ENCODE peak calls at places on chromosomes 7 and 10, in four cellular contexts. K is A549, A is HepG2, P is GM12878. M is an unnamed sample.

GRCh38 chr7:36396150-36396549 is 6.5 kb downstream of the ANLN start:
- DNase-seq in K (no peak), A (no peak), P (no peak), M (no peak)

GRCh38 chr10:232061-232460 is 96.8 kb downstream of the ZMYND11 start:
- DNase-seq in K (no peak), A (no peak), P (no peak), M (no peak)

GRCh38 chr10:26215534-26215922 is 1.0 kb upstream of the GAD2 start:
- DNase-seq in K (no peak), A (no peak), P (no peak), M (no peak)

GRCh38 chr10:61280303-61280702 is 172.9 kb downstream of the TMEM26 start:
- DNase-seq in K (peak; percentile 73), A (no peak), P (no peak), M (no peak)

GRCh38 chr10:49176310-49177268 is 11.6 kb downstream of the TMEM273 start:
- DNase-seq in K (no peak), A (no peak), P (no peak), M (no peak)

GRCh38 chr7:110909102-110909501 is 181.8 kb upstream of the LRRN3 start:
- DNase-seq in K (peak; percentile 11), A (peak; percentile 4), P (no peak), M (no peak)

GRCh38 chr10:69684981-69685353 is 54.9 kb downstream of the FAM241B start:
- DNase-seq in K (no peak), A (no peak), P (no peak), M (no peak)

GRCh38 chr10:84353052-84353803 is 24.8 kb downstream of the CCSER2 start:
- DNase-seq in K (no peak), A (no peak), P (no peak), M (no peak)

GRCh38 chr7:102450242-102450641 is 14.4 kb downstream of the ALKBH4 start:
- DNase-seq in K (no peak), A (no peak), P (no peak), M (no peak)

GRCh38 chr7:108570146-108570755 is 577 bp downstream of the DNAJB9 start:
- DNase-seq in K (peak; percentile 55), A (peak; percentile 44), P (no peak), M (peak; percentile 64)

GRCh38 chr10:102324061-102324460 is 71.4 kb upstream of the NFKB2 start:
- DNase-seq in K (no peak), A (no peak), P (no peak), M (no peak)

GRCh38 chr7:139582671-139583155 is 59.2 kb downstream of the CLEC2L start:
- DNase-seq in K (no peak), A (no peak), P (no peak), M (no peak)

GRCh38 chr7:134773164-134773563 is 6.3 kb upstream of the CALD1 start:
- DNase-seq in K (no peak), A (no peak), P (no peak), M (no peak)

GRCh38 chr7:149489391-149490024 is 8.1 kb downstream of the ZNF746 start:
- DNase-seq in K (peak; percentile 50), A (peak; percentile 12), P (no peak), M (peak; percentile 59)

GRCh38 chr7:3835102-3835501 is 534.0 kb downstream of the SDK1 start:
- DNase-seq in K (no peak), A (no peak), P (no peak), M (no peak)

GRCh38 chr7:45080265-45080957 is 8.4 kb downstream of the NACAD start:
- DNase-seq in K (peak; percentile 37), A (no peak), P (no peak), M (peak; percentile 30)

GRCh38 chr7:70135656-70136055 is 537.4 kb downstream of the AUTS2 start:
- DNase-seq in K (no peak), A (no peak), P (no peak), M (no peak)

GRCh38 chr7:130874071-130874915 is 140.3 kb upstream of the KLF14 start:
- DNase-seq in K (no peak), A (no peak), P (no peak), M (no peak)

GRCh38 chr7:50554923-50555322 is 10.3 kb downstream of the DDC start:
- DNase-seq in K (no peak), A (no peak), P (no peak), M (no peak)

GRCh38 chr10:34489973-34490372 is 325.1 kb downstream of the PARD3 start:
- DNase-seq in K (peak; percentile 73), A (no peak), P (no peak), M (no peak)

GRCh38 chr10:33217854-33218253 is 116.6 kb downstream of the NRP1 start:
- DNase-seq in K (peak; percentile 52), A (no peak), P (no peak), M (no peak)

GRCh38 chr7:11706666-11707605 is 125.1 kb downstream of the THSD7A start:
- DNase-seq in K (peak; percentile 62), A (no peak), P (no peak), M (no peak)

GRCh38 chr10:48361201-48361600 is 54.7 kb downstream of the MAPK8 start:
- DNase-seq in K (no peak), A (no peak), P (no peak), M (no peak)

GRCh38 chr7:24786941-24787340 is 29.7 kb upstream of the GSDME start:
- DNase-seq in K (peak; percentile 86), A (no peak), P (no peak), M (no peak)

GRCh38 chr7:82714883-82715282 is 271.3 kb upstream of the CACNA2D1 start:
- DNase-seq in K (no peak), A (no peak), P (no peak), M (no peak)

GRCh38 chr7:37320140-37320839 is 128.4 kb downstream of the ELMO1 start:
- DNase-seq in K (peak; percentile 12), A (peak; percentile 5), P (no peak), M (no peak)

GRCh38 chr10:112376578-112376855 is 2.6 kb downstream of the ACSL5 start:
- DNase-seq in K (no peak), A (no peak), P (no peak), M (no peak)

DNA sequence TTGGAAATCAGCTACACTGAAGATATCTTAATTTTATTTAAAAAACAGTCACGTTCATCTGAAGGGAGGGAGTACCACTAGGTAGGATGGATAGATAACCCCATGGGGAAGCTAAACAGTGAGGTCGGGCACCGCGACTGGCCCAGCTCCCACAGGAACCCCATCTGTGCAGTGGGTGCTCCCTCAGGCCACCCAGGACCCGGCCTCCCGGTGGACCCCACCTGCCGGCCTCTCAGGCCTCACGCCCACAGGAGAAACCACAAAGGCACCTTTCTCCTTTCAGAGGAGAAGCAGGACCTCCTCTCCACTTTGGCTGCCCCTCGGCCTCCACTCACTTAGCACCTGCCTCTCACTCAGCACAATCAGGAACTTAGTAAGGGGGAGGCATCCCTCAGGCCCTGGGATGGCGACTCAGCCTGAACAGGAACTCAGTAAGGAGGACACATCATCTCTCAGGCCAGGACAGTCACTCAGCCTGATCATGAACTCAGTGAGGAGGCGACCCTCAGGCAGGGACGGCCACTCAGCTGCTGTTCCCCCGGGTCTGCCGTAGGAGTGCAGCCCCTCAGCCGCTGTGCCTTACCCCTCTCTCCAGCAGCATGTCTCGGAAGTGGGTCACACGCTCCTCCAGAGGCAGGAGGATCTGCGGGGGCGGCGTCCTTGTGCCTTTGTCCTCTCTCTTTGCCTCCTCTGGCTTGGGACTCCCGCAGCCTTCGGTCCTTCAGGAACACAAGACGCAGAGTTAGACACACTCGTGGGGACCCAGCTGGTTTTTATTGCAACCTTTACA is 195.1 kb downstream of the TCERG1L start:
- DNase-seq in K (no peak), A (no peak), P (no peak), M (no peak)
- TF ChIP-seq MAX in K (no peak), A (no peak), P (no peak), M (no peak)

GRCh38 chr7:160958-161725 is 31.2 kb upstream of the FAM20C start:
- DNase-seq in K (no peak), A (no peak), P (no peak), M (peak; percentile 48)
- TF ChIP-seq PBX3 in K (no peak), A (no peak), P (no peak), M (no peak)

DNA sequence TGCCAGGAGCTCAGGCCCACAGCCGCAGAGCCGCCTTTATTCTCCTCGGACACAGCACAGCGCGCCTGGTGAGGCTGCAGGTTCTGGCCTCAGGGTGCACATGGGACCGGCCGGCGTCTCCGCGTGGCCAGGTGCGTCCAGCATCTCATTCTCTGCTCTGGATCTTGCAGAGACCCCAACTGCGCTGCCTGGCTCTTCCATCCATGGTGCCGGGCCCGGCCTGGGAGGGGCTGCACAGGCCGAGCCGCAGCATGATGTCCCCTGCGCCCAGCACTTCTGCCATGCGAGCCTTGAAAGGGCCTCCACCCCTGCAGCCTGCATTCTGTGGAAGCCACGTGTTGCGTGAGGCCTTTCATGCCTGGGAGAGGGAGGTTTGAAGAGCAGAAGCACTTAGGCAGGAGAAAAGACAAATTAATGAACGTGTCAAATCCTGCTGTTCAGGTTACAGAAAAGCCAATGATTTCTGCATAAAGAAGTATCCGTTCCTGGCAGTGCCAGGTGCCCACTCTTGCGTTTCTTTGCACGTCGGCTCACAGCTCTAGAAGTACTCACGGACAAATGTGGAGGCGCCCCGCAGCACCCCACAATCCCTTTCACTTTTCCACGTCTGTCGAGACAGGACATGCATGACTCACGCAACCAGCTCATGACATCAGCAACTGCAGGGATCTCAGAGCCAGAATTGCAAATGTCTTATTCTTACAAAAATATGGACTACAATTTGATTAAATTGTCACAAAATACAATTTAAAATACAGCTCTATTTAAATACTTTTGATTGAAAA is 571.4 kb downstream of the DNAJB6 start:
- DNase-seq in K (no peak), A (no peak), P (no peak), M (no peak)
- TF ChIP-seq MAX in K (no peak), A (no peak), P (no peak), M (no peak)

GRCh38 chr10:74297389-74298080 is 146.5 kb downstream of the ADK start:
- DNase-seq in K (no peak), A (no peak), P (no peak), M (no peak)

GRCh38 chr10:74292871-74293427 is 141.9 kb downstream of the ADK start:
- DNase-seq in K (no peak), A (no peak), P (no peak), M (no peak)

GRCh38 chr10:74290703-74291102 is 139.7 kb downstream of the ADK start:
- DNase-seq in K (no peak), A (no peak), P (no peak), M (no peak)

GRCh38 chr10:74289956-74290355 is 138.9 kb downstream of the ADK start:
- DNase-seq in K (no peak), A (no peak), P (no peak), M (no peak)

DNA sequence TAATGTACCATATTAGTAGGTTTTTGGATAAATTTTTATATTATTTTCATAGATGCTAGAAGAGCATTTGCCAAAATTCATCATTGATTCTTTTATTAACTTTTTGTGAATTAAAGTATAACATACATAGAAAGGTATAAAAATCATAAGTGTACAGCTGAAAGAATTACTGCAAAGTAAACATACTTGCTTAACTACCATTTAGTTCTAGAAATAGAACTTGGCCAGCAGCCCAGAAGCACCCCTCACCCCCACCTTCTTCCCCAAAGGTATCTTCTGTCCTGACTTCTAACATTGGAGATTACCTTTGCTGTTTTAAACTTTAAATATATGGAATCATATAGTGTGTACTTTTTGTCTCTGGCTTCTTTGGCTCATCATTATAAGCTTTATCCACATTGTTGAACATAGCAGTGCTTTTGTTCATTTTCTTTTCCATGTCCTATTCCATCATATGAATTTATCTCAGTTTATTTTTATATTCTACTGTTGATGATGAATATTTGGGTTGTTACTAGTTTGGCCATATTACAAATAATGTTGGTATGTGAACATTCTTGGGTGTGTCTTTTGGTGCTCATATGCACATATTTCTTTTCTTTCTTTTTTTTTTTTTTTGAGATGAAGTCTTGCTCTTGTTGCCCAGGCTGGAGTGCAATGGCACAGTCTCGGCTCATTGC is 142.8 kb downstream of the ADK start:
- DNase-seq in K (peak; percentile 39), A (no peak), P (no peak), M (no peak)
- TF ChIP-seq PBX3 in K (no peak), A (no peak), P (no peak), M (peak; percentile 21)